ENCODE peak calls at places on chromosomes 5 and 9, in five cellular contexts. R, I, C, P and V are unnamed samples.

GRCh38 chr9:134730011-134730760 is 88.6 kb downstream of the COL5A1 start:
- DNase-seq in R (no peak), I (peak; percentile 52), C (peak; percentile 48), P (no peak), V (no peak)

GRCh38 chr5:137395011-137395755 is 103.9 kb downstream of the SPOCK1 start:
- DNase-seq in R (no peak), I (no peak), C (no peak), P (no peak), V (no peak)

GRCh38 chr5:157271740-157272271 is 5.9 kb downstream of the CYFIP2 start:
- DNase-seq in R (no peak), I (no peak), C (no peak), P (peak; percentile 97), V (no peak)

GRCh38 chr9:36949470-36949869 is 84.6 kb downstream of the PAX5 start:
- DNase-seq in R (no peak), I (no peak), C (no peak), P (no peak), V (no peak)

GRCh38 chr5:59093329-59093728 is 510.5 kb downstream of the RAB3C start:
- DNase-seq in R (peak; percentile 39), I (no peak), C (no peak), P (no peak), V (no peak)

GRCh38 chr5:107619781-107620180 is 51.0 kb downstream of the EFNA5 start:
- DNase-seq in R (no peak), I (no peak), C (no peak), P (no peak), V (no peak)

GRCh38 chr5:175246242-175246891 is 197.6 kb downstream of the DRD1 start:
- DNase-seq in R (peak; percentile 62), I (peak; percentile 82), C (no peak), P (no peak), V (peak; percentile 96)

GRCh38 chr9:109307380-109308240 is 13.2 kb downstream of the EPB41L4B start:
- DNase-seq in R (no peak), I (no peak), C (no peak), P (no peak), V (no peak)

GRCh38 chr9:16131269-16131668 is 578.4 kb downstream of the CCDC171 start:
- DNase-seq in R (peak; percentile 89), I (peak; percentile 77), C (no peak), P (no peak), V (peak; percentile 67)

GRCh38 chr5:120465281-120465961 is 1.3 kb downstream of the PRR16 start:
- DNase-seq in R (peak; percentile 67), I (peak; percentile 68), C (peak; percentile 36), P (no peak), V (peak; percentile 56)
- H3K4me3 ChIP-seq in R (peak overlapping the region; percentile 81), I (peak overlapping the region; percentile 85), C (peak overlapping the region; percentile 68), P (no peak overlapping the region), V (peak overlapping the region; percentile 73)

DNA sequence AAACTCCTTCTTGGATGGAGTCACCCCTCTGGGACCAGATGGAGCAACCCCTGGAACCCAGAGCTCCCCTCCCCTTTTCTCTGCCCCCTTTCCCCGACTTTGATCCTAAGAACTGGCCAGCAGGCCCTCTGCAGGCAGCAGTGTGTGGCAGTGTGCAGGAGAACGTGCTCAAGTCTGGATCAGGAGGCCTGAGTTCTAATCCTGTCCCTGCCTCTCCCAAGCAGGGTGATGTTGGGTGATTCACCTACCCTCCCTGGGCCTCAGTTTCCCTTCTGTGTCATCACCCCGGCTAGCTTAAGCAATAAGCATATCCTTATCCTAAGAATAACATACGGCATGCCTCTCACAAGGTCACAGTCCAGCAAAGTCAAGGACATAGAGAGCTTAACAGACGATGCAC is 67.6 kb downstream of the C9orf50 start:
- DNase-seq in R (no peak), I (no peak), C (no peak), P (no peak), V (no peak)
- H3K4me3 ChIP-seq in R (no peak overlapping the region), I (no peak overlapping the region), C (no peak overlapping the region), P (no peak overlapping the region), V (no peak overlapping the region)

GRCh38 chr5:160970605-160971191 is 118.7 kb upstream of the ATP10B start:
- DNase-seq in R (peak; percentile 8), I (peak; percentile 1), C (no peak), P (no peak), V (no peak)
- H3K4me3 ChIP-seq in R (no peak overlapping the region), I (no peak overlapping the region), C (no peak overlapping the region), P (no peak overlapping the region), V (no peak overlapping the region)

GRCh38 chr9:136942881-136943230 is 1.7 kb downstream of the FBXW5 start:
- DNase-seq in R (no peak), I (no peak), C (peak; percentile 35), P (no peak), V (no peak)
- H3K4me3 ChIP-seq in R (peak overlapping the region; percentile 86), I (peak overlapping the region; percentile 84), C (no peak overlapping the region), P (no peak overlapping the region), V (peak overlapping the region; percentile 76)

GRCh38 chr5:77627869-77628674 is 10.4 kb downstream of the OTP start:
- DNase-seq in R (no peak), I (no peak), C (no peak), P (no peak), V (no peak)
- H3K4me3 ChIP-seq in R (no peak overlapping the region), I (no peak overlapping the region), C (no peak overlapping the region), P (no peak overlapping the region), V (no peak overlapping the region)

GRCh38 chr5:102755691-102756371 is 726 bp downstream of the PAM start:
- DNase-seq in R (peak; percentile 68), I (peak; percentile 91), C (peak; percentile 59), P (peak; percentile 81), V (peak; percentile 57)

GRCh38 chr5:102749416-102750021 is 5.6 kb upstream of the PAM start:
- DNase-seq in R (no peak), I (no peak), C (no peak), P (no peak), V (no peak)

GRCh38 chr5:102750435-102750834 is 4.7 kb upstream of the PAM start:
- DNase-seq in R (no peak), I (no peak), C (no peak), P (no peak), V (no peak)

GRCh38 chr5:102754499-102755424 is at the start of gene PAM:
- DNase-seq in R (peak; percentile 64), I (peak; percentile 65), C (peak; percentile 81), P (peak; percentile 70), V (peak; percentile 48)

GRCh38 chr5:102753889-102754498 is 1.1 kb upstream of the PAM start:
- DNase-seq in R (no peak), I (no peak), C (no peak), P (no peak), V (no peak)
- H3K4me3 ChIP-seq in R (peak overlapping the region; percentile 70), I (peak overlapping the region; percentile 92), C (peak overlapping the region; percentile 84), P (peak overlapping the region; percentile 85), V (peak overlapping the region; percentile 85)

DNA sequence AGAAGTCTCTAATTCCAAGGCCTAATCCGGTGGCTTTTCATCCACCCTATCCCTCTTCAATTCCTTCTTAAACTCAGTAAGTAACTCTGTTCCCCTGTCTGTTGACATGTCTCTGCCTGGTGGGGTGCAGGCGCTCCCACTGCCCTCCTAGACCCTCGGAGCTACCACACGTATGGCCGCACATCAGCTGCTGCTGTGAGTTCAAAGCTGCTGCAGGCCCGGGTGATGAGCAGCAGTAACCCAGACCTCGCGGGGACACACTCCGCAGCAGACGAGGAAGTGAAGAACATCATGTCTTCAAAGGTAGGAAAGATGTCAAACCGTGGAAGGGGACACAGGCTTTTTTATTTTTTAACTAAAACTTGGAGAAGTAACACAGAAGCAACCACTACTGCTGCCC is 167.7 kb downstream of the DOCK8 start:
- DNase-seq in R (no peak), I (no peak), C (no peak), P (no peak), V (no peak)
- H3K4me3 ChIP-seq in R (no peak overlapping the region), I (no peak overlapping the region), C (no peak overlapping the region), P (no peak overlapping the region), V (no peak overlapping the region)

GRCh38 chr5:7495133-7495521 is 99.2 kb downstream of the ADCY2 start:
- DNase-seq in R (no peak), I (no peak), C (no peak), P (no peak), V (no peak)
- H3K4me3 ChIP-seq in R (no peak overlapping the region), I (no peak overlapping the region), C (no peak overlapping the region), P (no peak overlapping the region), V (no peak overlapping the region)